ENCODE peak calls at places on chromosomes 12 and 14, in nine cellular contexts. K, Y, L, V, O, D, A, N and F are unnamed samples.

GRCh38 chr12:12357697-12358476 is 1.0 kb downstream of the BORCS5 start:
- DNase-seq in V (no peak), L (peak), D (no peak), K (no peak), N (no peak), A (no peak), O (peak), Y (no peak), F (no peak)

GRCh38 chr14:92495041-92495440 is 18.5 kb upstream of the RIN3 start:
- DNase-seq in N (no peak), K (no peak), D (no peak), A (no peak), O (peak), Y (no peak), L (no peak), V (no peak), F (peak)

GRCh38 chr12:122995503-122996187 is 15.2 kb downstream of the ARL6IP4 start:
- DNase-seq in K (no peak), L (no peak), D (no peak), V (no peak), O (no peak), N (no peak), A (no peak), Y (peak), F (no peak)

GRCh38 chr12:113880993-113881392 is 85.1 kb downstream of the RBM19 start:
- DNase-seq in V (no peak), K (no peak), L (no peak), O (no peak), D (no peak), N (no peak), A (no peak), Y (no peak), F (no peak)

GRCh38 chr12:122473543-122474323 is 27.0 kb downstream of the ZCCHC8 start:
- DNase-seq in K (peak), Y (no peak), D (no peak), V (no peak), A (no peak), O (peak), N (no peak), L (no peak), F (no peak)

GRCh38 chr12:84585996-84586395 is 326.6 kb downstream of the SLC6A15 start:
- DNase-seq in A (no peak), K (no peak), N (no peak), L (no peak), V (no peak), D (no peak), Y (no peak), O (peak), F (no peak)

GRCh38 chr14:81401420-81402122 is 1.4 kb upstream of the STON2 start:
- DNase-seq in Y (no peak), V (no peak), K (no peak), L (no peak), D (no peak), N (no peak), O (peak), A (no peak), F (no peak)

GRCh38 chr12:116919247-116919671 is 8.5 kb downstream of the FBXW8 start:
- DNase-seq in A (no peak), N (no peak), O (no peak), L (peak), Y (no peak), V (no peak), D (no peak), K (peak), F (no peak)

GRCh38 chr12:58918475-58918874 is 1.8 kb downstream of the LRIG3 start:
- DNase-seq in K (no peak), V (no peak), O (peak), Y (no peak), D (no peak), N (no peak), A (no peak), L (no peak), F (no peak)

GRCh38 chr12:67940780-67941243 is 48.4 kb upstream of the IFNG-AS1 start:
- DNase-seq in D (no peak), O (peak), V (peak), L (no peak), Y (no peak), N (no peak), A (no peak), K (no peak), F (no peak)

GRCh38 chr14:50116221-50116956 is at the start of gene VCPKMT:
- DNase-seq in A (peak), O (peak), D (peak), N (peak), K (peak), V (peak), L (peak), Y (peak), F (peak)
- TF ChIP-seq POLR2A in A (peak), O (peak), D (peak), N (peak), K (peak), V (peak), L (peak), Y (peak), F (peak)

GRCh38 chr14:103699261-103699661 is 16.0 kb downstream of the XRCC3 start:
- DNase-seq in D (no peak), L (no peak), O (no peak), V (no peak), N (no peak), K (no peak), Y (no peak), A (no peak), F (no peak)
- TF ChIP-seq POLR2A in D (no peak), L (no peak), O (no peak), V (no peak), N (no peak), K (no peak), Y (no peak), A (no peak), F (no peak)

GRCh38 chr14:104795468-104795780 is at the start of gene AKT1:
- DNase-seq in Y (no peak), O (no peak), A (no peak), V (no peak), D (no peak), K (peak), N (no peak), L (no peak), F (no peak)

GRCh38 chr14:104797112-104798044 is 1.8 kb upstream of the AKT1 start:
- DNase-seq in A (no peak), L (peak), Y (no peak), V (peak), K (peak), N (peak), O (no peak), D (no peak), F (no peak)

GRCh38 chr14:104796682-104797081 is 1.1 kb upstream of the AKT1 start:
- DNase-seq in V (no peak), K (no peak), L (no peak), Y (no peak), O (no peak), D (no peak), A (no peak), N (no peak), F (no peak)

GRCh38 chr14:104794641-104795467 is 694 bp downstream of the AKT1 start:
- DNase-seq in N (no peak), L (peak), K (peak), D (no peak), V (no peak), A (no peak), Y (no peak), O (peak), F (no peak)

DNA sequence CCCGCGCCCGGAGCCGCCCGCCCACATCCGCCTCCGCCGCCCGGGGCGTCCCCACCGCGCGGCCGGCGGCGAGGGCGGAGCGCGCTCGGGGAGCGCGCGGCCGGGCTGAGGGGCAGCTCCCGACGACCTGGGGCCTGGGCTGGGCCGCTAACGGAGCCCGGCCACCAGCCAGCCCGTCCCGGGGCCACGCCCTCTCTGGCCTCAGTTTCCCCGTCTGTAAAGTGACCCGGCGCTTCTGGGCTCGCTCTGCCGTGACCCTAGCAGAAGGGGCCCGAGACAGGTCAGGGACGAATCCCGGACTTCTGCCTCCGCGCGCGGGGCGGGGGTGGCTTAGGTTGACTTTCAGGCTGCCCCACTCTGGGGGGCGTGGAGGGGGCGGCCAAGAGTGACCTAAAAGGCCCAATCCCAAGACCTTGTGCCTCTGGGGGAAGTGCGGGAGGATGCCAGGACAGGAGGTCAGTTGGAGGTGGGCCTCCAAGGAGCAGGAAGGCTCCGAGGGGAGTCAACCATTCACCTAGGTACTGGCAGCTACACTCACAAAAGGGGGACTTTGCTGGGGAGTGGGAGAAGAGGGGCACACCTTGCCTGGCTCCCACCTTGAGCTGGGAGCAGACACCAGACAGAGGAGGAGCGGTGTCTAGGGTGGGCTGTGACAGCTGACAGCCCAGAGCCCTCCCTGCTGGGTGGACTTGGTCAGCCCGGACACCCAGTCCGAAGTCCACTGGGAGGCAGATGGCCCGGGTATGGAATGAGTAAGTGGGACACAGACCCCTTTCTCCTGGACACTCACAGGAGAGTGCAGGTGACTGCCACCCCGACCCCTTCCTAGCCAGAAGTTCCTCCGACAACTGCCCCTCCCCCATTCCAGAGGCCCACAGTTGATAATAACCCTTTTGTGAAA is 483 bp upstream of the AKT1 start:
- DNase-seq in L (peak), O (no peak), N (peak), V (peak), Y (peak), K (peak), A (no peak), D (peak), F (no peak)
- TF ChIP-seq POLR2A in L (peak), O (peak), N (peak), V (peak), Y (peak), K (peak), A (no peak), D (peak), F (no peak)

GRCh38 chr12:132784580-132784979 is 22.9 kb upstream of the ANKLE2 start:
- DNase-seq in D (no peak), Y (no peak), K (no peak), O (no peak), L (no peak), V (no peak), A (no peak), N (no peak), F (no peak)

GRCh38 chr12:132779781-132780353 is 18.2 kb upstream of the ANKLE2 start:
- DNase-seq in A (no peak), L (no peak), O (no peak), Y (no peak), N (no peak), V (no peak), D (no peak), K (no peak), F (no peak)

GRCh38 chr12:132786192-132786591 is 24.6 kb upstream of the ANKLE2 start:
- DNase-seq in V (no peak), L (no peak), D (no peak), A (no peak), Y (no peak), N (no peak), K (no peak), O (no peak), F (no peak)

GRCh38 chr12:132783917-132784531 is 22.4 kb upstream of the ANKLE2 start:
- DNase-seq in A (no peak), Y (no peak), L (no peak), O (no peak), D (no peak), V (no peak), K (no peak), N (no peak), F (no peak)

DNA sequence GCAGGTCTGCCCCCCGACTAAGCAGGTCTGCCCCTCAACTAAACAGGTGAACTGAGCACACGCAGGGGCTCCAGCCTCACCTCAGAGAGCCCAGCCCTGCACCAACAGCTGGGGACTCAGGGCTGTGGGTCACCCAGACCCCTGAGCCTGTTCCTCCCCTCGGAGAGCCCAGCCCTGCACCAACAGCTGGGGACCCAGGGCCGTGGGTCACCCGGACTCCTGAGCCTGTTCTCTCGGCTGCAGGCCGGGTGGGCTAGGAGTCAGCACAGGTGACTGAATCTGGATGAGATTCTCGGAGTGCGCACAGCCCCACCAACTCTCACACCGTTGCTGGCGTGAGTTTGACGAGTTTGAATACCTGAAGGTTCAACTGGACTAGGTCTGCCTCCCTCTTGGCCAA is 20.3 kb upstream of the ANKLE2 start:
- DNase-seq in N (no peak), L (no peak), O (no peak), K (no peak), D (no peak), V (no peak), A (no peak), Y (no peak), F (no peak)
- TF ChIP-seq POLR2A in N (no peak), L (no peak), O (no peak), K (no peak), D (no peak), V (no peak), A (no peak), Y (no peak), F (no peak)

DNA sequence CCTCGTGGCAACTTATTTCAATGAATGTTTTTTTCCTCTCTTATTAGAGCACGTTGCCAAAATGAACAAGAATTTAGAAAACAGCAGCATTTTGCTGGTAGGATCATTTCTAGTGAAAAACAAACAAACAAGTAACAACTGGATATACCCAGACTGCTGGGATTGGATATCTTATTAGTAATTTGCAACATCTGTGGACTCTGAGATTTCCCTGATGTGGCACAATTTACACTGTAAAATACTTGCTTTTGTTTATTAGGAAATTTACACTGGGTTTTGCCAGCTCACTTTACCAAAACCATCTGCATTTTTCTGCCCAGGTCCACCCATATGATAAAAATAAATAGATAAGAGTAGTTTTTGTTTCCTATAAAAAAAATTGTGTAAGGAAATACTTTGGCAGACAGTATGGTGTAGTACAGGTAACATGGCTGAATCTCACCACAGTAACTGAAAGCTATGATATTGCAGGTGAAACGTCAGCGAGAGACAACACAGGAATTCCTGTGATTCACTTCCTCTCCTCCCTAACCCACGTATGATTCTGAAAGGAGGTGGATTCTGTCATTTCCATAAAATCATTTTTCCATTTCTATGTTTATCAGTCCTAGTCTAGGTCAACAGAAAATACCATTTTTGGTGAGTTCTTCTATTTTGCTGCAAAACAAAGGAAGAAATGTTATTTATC is 176.2 kb upstream of the NOVA1 start:
- DNase-seq in Y (no peak), V (no peak), K (no peak), O (no peak), N (no peak), D (no peak), A (no peak), L (no peak), F (no peak)
- TF ChIP-seq POLR2A in Y (no peak), V (no peak), K (no peak), O (no peak), N (no peak), D (no peak), A (no peak), L (no peak), F (no peak)

GRCh38 chr12:13390921-13391320 is 194.4 kb downstream of the EMP1 start:
- DNase-seq in N (no peak), Y (no peak), K (no peak), O (no peak), A (no peak), L (no peak), D (no peak), V (no peak), F (no peak)

GRCh38 chr12:13390381-13390856 is 193.9 kb downstream of the EMP1 start:
- DNase-seq in D (peak), A (peak), N (peak), K (no peak), L (no peak), O (peak), Y (peak), V (no peak), F (no peak)

GRCh38 chr12:13387074-13387473 is 190.5 kb downstream of the EMP1 start:
- DNase-seq in Y (no peak), O (no peak), D (no peak), A (no peak), V (no peak), N (no peak), K (no peak), L (no peak), F (no peak)

GRCh38 chr12:13383379-13383778 is 186.9 kb downstream of the EMP1 start:
- DNase-seq in K (no peak), A (no peak), D (no peak), O (no peak), V (no peak), N (no peak), L (no peak), Y (peak), F (no peak)

DNA sequence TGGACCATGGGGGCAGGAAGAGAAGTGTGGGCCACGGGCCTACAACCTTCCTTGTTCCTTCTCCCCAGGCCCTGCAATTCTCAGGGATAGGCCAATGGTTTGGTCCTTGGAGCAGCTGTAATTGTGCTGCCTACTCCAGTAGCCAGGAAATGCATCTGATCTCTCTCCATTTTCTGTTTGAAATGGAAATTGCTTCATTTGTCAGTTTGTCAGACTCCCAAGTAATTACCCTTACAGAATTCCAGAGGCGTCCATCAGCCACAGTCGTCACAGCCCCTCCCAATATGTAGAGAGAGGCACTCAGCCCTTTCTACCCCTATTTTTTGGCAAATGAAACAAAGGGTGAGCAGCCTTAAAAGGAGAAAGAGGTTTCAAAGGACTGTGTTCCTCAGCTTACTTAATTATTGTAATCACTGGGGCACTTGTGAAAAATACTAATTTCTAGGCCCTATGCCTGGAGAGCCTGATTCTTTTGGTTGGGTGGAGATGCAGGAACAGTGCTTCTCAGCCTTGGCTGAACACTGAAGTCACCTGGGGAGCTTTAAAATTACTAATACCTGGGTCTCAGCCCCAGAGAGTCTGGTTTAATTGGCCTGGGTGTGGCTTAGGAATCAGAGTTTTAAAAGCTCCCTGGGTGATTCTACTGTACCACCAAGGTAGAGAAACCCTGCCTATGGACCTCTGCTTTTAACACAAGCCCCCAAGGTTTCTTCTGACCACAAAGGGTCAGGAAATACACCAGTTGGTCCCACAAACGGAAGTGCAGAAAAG is 189.9 kb downstream of the EMP1 start:
- DNase-seq in Y (no peak), D (no peak), N (no peak), V (no peak), O (no peak), L (no peak), K (no peak), A (no peak), F (no peak)
- TF ChIP-seq POLR2A in Y (no peak), D (no peak), N (no peak), V (no peak), O (no peak), L (no peak), K (no peak), A (no peak), F (no peak)

DNA sequence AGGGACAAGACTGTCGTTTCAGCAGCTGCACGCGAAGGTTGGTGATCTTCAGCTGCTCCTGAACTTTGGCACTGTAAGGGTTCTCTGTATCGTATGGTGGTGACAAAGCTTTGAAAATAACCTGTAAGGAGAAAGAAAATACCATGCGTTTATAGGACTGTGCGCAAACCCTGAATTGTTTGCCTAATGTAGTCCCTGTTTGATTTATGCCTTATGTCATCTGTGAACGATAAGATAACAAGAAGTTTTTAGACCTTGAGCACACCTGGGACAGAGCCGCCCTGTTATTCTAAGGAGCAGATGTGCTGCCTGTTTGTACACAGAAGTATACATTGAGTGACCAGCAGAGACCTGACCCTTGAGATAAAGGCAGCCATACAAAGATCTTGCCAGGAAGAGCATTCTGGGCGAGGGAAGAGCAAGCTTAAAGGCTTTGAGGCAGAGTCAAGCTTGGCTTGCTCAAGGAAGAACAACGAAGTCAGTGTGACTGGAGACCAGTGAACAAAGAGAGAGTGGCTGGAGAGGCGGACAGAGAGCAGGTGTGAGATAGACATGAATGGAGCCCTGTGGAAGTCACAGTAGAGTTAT is 52.4 kb downstream of the NTN4 start:
- DNase-seq in O (no peak), A (no peak), V (peak), Y (no peak), D (no peak), N (no peak), K (no peak), L (no peak), F (no peak)
- TF ChIP-seq POLR2A in O (no peak), A (no peak), V (no peak), Y (no peak), D (no peak), N (no peak), K (no peak), L (no peak), F (no peak)

GRCh38 chr14:24167527-24168114 is 4.3 kb upstream of the REC8 start:
- DNase-seq in D (no peak), L (no peak), Y (no peak), O (no peak), N (no peak), K (no peak), V (no peak), A (no peak), F (no peak)
- TF ChIP-seq POLR2A in D (no peak), L (no peak), Y (no peak), O (no peak), N (no peak), K (no peak), V (no peak), A (no peak), F (no peak)

DNA sequence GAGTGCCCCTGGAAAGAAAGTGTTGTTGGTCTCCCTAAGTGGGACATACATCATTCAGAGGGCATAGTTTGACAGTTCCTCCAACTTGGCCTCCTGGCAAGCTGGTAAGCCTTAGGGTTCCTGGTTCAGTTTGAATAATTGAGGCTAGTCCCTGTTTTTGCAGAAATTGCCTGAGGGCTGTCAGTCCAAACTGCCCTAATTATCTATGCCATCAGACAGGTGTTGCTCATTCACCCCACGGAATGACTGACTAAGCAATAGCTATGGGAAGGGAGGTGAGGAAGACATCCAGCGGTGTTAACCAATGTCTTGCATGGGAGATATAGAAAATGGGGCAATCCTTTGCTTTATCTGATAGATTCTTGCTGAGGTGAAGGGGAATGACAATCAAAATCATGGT is 37.6 kb downstream of the SPTSSA start:
- DNase-seq in O (no peak), A (no peak), D (no peak), N (no peak), Y (no peak), K (no peak), L (no peak), V (no peak), F (no peak)
- TF ChIP-seq POLR2A in O (no peak), A (no peak), D (no peak), N (no peak), Y (no peak), K (no peak), L (no peak), V (no peak), F (no peak)